ENCODE peak calls at places on chromosomes 12 and 14, in ten cellular contexts. X is transverse colon, C is stomach, L is body of pancreas, I is Peyer's patch, M is A549, J is esophagus squamous epithelium, H is ovary, U is uterus, K is right lobe of liver. Q is an unnamed sample. For H3K4me1, the result is how much of the 10 kb centered on the place peaks cover.

GRCh38 chr12:124293286-124294003 is 1.4 kb upstream of the RFLNA start:
- DNase-seq in X (peak), C (no peak), L (no peak), I (no peak), M (no peak), J (no peak), H (no peak), U (no peak), K (no peak), Q (no peak)

GRCh38 chr14:102462391-102462790 is 47.2 kb downstream of the ANKRD9 start:
- DNase-seq in X (no peak), C (no peak), L (no peak), I (no peak), M (no peak), J (no peak), H (no peak), U (no peak), K (no peak), Q (no peak)

GRCh38 chr12:127125607-127126259 is 1141.2 kb upstream of the TMEM132C start:
- DNase-seq in X (peak), C (no peak), L (no peak), I (peak), M (peak), J (no peak), H (no peak), U (no peak), K (no peak), Q (no peak)

GRCh38 chr12:76201316-76201715 is 116.8 kb upstream of the NAP1L1 start:
- DNase-seq in X (no peak), C (no peak), L (no peak), I (no peak), M (no peak), J (no peak), H (no peak), U (no peak), K (no peak), Q (no peak)

GRCh38 chr14:29925106-29925722 is 2.4 kb downstream of the PRKD1 start:
- DNase-seq in X (no peak), C (no peak), L (no peak), I (no peak), M (no peak), J (no peak), H (no peak), U (no peak), K (no peak), Q (no peak)

GRCh38 chr12:14326699-14327098 is 38.8 kb upstream of the ATF7IP start:
- DNase-seq in X (no peak), C (no peak), L (no peak), I (no peak), M (no peak), J (no peak), H (no peak), U (no peak), K (no peak), Q (no peak)

GRCh38 chr14:47929334-47929733 is 253.9 kb upstream of the MDGA2 start:
- DNase-seq in X (no peak), C (no peak), L (no peak), I (no peak), M (no peak), J (no peak), H (no peak), U (no peak), K (no peak), Q (no peak)

GRCh38 chr12:132405742-132406251 is 76.4 kb upstream of the GALNT9 start:
- DNase-seq in X (no peak), C (no peak), L (no peak), I (no peak), M (no peak), J (no peak), H (no peak), U (no peak), K (peak), Q (peak)

GRCh38 chr14:61516957-61517356 is 178.4 kb upstream of the HIF1A start:
- DNase-seq in X (no peak), C (no peak), L (no peak), I (no peak), M (no peak), J (no peak), H (no peak), U (no peak), K (no peak), Q (no peak)

GRCh38 chr12:90026516-90026915 is 317.9 kb upstream of the ATP2B1 start:
- DNase-seq in X (no peak), C (no peak), L (no peak), I (no peak), M (no peak), J (no peak), H (no peak), U (no peak), K (no peak), Q (no peak)

GRCh38 chr14:65414961-65415589 is 2.5 kb downstream of the FUT8 start:
- DNase-seq in X (no peak), C (no peak), L (no peak), I (no peak), M (peak), J (no peak), H (no peak), U (no peak), K (no peak), Q (no peak)

GRCh38 chr12:118102070-118102469 is 1.7 kb downstream of the VSIG10 start:
- DNase-seq in X (peak), C (no peak), L (peak), I (peak), M (peak), J (no peak), H (no peak), U (no peak), K (peak), Q (no peak)

GRCh38 chr14:69670093-69670492 is 58.7 kb downstream of the SUSD6 start:
- DNase-seq in X (no peak), C (no peak), L (no peak), I (no peak), M (no peak), J (no peak), H (no peak), U (no peak), K (no peak), Q (no peak)

GRCh38 chr14:35346738-35347322 is 54.6 kb downstream of the PSMA6 start:
- DNase-seq in X (no peak), C (no peak), L (no peak), I (no peak), M (no peak), J (no peak), H (no peak), U (no peak), K (no peak), Q (no peak)

GRCh38 chr12:26919216-26919555 is 18.6 kb downstream of the INTS13 start:
- DNase-seq in X (no peak), C (no peak), L (no peak), I (no peak), M (no peak), J (no peak), H (no peak), U (no peak), K (no peak), Q (no peak)

GRCh38 chr12:15423629-15424028 is 101.3 kb downstream of the PTPRO start:
- DNase-seq in X (no peak), C (no peak), L (no peak), I (no peak), M (no peak), J (no peak), H (no peak), U (no peak), K (no peak), Q (no peak)

GRCh38 chr14:63671987-63672386 is 30.3 kb upstream of the WDR89 start:
- DNase-seq in X (no peak), C (no peak), L (no peak), I (no peak), M (no peak), J (no peak), H (no peak), U (no peak), K (no peak), Q (no peak)

GRCh38 chr12:125092108-125092871 is 27.1 kb downstream of the AACS start:
- DNase-seq in X (no peak), C (no peak), L (no peak), I (no peak), M (no peak), J (no peak), H (peak), U (no peak), K (no peak), Q (peak)

GRCh38 chr12:96989916-96990315 is 82.9 kb downstream of the NEDD1 start:
- DNase-seq in X (no peak), C (no peak), L (peak), I (no peak), M (no peak), J (no peak), H (no peak), U (no peak), K (no peak), Q (no peak)

GRCh38 chr14:40413146-40413545 is 980.9 kb upstream of the FBXO33 start:
- DNase-seq in X (no peak), C (no peak), L (no peak), I (no peak), M (no peak), J (no peak), H (no peak), U (no peak), K (no peak), Q (no peak)

GRCh38 chr12:93573552-93574223 is 1.2 kb downstream of the SOCS2 start:
- DNase-seq in X (peak), C (no peak), L (no peak), I (no peak), M (no peak), J (no peak), H (no peak), U (no peak), K (no peak), Q (no peak)

GRCh38 chr12:45415393-45415817 is 199.5 kb downstream of the ANO6 start:
- DNase-seq in X (no peak), C (no peak), L (no peak), I (no peak), M (peak), J (no peak), H (no peak), U (peak), K (peak), Q (peak)

GRCh38 chr12:53482626-53483165 is 16.6 kb downstream of the MAP3K12 start:
- DNase-seq in X (no peak), C (no peak), L (peak), I (peak), M (no peak), J (no peak), H (no peak), U (no peak), K (no peak), Q (no peak)
- TF ChIP-seq POLR2A in X (no peak), C (no peak), L (no peak), I (no peak), M (no peak), J (no peak), H (no peak), U (no peak), K (no peak), Q (no peak)

DNA sequence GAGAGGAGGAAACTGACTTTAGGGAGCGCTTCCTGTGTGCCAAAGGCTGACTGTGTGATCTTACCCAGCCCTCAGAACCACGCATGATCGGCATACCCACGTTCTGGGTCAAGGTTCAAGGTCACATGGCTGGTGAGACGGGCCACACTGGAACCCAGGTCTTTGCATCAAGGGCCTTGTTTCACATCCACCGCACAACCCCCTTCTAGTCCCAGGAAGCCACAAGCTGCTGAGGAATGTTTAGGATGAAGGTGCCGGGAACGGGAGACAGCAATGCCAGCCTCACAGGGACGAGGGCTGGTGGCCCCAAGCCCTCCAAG is 50.7 kb downstream of the TESC start:
- DNase-seq in X (no peak), C (no peak), L (no peak), I (no peak), M (no peak), J (no peak), H (no peak), U (no peak), K (no peak), Q (no peak)
- H3K4me1 ChIP-seq in X (under half), C (under half), L (half or more), I (under half), M (under half), J (under half), H (under half), U (under half), K (under half), Q (under half)

GRCh38 chr12:6230321-6231110 is 30.3 kb downstream of the CD9 start:
- DNase-seq in X (peak), C (peak), L (peak), I (peak), M (no peak), J (peak), H (no peak), U (peak), K (peak), Q (peak)
- TF ChIP-seq POLR2A in X (no peak), C (no peak), L (peak), I (peak), M (no peak), J (no peak), H (no peak), U (no peak), K (no peak), Q (no peak)

DNA sequence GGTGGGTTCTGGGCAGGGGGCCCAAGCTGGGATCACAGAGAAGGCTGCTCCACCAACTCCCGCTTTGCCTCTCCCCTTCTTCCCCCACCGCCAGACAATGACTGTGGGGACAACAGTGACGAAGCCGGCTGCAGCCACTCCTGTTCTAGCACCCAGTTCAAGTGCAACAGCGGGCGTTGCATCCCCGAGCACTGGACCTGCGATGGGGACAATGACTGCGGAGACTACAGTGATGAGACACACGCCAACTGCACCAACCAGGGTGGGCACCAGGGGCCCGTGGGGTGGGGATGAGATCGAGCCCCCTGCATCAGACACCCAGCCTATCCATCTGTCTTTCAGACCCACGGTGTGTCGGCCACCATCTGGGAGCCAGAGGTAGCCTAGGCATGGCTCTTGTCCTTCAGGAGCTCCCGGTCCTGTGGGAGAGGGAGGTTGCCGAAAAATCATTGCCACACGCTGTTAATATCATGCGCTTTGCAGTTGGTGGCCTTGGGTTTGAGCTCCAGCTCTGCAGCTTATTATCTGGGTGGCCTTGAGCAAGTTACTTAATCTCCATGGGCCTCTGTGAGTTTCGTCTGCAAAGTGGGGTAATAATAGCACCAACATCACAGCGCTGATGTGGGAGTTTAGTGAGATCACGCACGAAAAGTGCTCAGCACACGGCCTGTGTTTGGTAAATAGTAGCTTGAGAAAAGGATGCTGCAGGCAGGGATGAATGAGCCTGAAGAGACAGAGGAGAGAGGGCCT is 21.8 kb upstream of the LRP1-AS start:
- DNase-seq in X (no peak), C (no peak), L (no peak), I (no peak), M (no peak), J (no peak), H (no peak), U (no peak), K (no peak), Q (no peak)
- H3K4me1 ChIP-seq in X (under half), C (under half), L (under half), I (under half), M (under half), J (under half), H (under half), U (under half), K (under half), Q (under half)

DNA sequence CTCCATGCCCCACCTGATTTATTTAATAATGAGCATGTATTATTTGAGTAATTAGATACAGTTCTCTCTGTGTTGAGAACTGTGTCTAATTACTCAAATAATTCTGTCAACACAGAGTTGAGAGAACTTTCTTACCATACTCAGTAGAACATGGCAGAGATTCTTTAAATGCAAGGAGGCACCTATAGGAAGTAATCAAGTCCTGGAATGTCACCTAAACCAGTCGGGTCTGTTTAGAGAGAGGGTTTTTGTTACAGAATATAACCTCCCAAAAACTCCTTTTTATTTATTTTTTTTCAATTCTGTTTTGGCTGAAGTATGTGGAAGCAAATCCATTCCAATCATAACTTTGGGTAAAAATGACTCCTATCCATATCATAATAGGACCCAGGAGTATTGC is 37.5 kb upstream of the CIT start:
- DNase-seq in X (no peak), C (no peak), L (no peak), I (no peak), M (no peak), J (no peak), H (no peak), U (no peak), K (no peak), Q (no peak)
- TF ChIP-seq POLR2A in X (no peak), C (no peak), L (no peak), I (no peak), M (no peak), J (no peak), H (no peak), U (no peak), K (no peak), Q (no peak)

DNA sequence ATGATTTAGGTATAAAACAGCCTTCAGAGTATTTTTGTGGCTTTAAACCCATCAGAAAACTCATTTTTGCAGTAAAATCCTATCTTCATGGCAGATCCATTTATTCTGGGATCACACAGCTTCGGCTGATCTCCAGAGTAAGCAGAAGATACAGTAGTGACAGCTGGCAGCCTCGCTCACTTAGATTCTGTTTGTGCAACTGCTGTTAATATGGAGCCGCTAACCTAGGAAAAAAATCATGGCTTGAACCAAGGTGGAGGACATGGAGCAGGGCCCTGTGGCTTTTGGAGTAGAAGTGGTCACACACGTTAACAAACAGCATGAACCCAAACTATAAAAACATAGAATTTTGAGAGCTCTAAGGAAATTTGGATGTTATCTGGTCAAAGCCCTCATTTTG is 137.2 kb upstream of the ARHGAP5 start:
- DNase-seq in X (no peak), C (no peak), L (no peak), I (no peak), M (no peak), J (no peak), H (no peak), U (no peak), K (no peak), Q (no peak)
- H3K4me1 ChIP-seq in X (under half), C (under half), L (under half), I (under half), M (half or more), J (under half), H (under half), U (under half), K (under half), Q (under half)

Q was measured in heart left ventricle.